ENCODE peak calls at places on chromosomes 7 and 10, in four cellular contexts. K is stomach; J is tibial artery; C is activated T-helper 1 cell treated with anti-CD3 and anti-CD28 coated beads, Interleukin-12 subunit alpha, Interleukin-12 subunit beta, Interleukin-2, Interleukin-4 antibody, amounts not matched to agents 30 ng/mL and 10 ng/mL and 1 ng/mL, durations not matched to agents 14 hours and 24 hours and 36 hours. T is an unnamed sample.

GRCh38 chr10:36802523-36803153 is 322.8 kb upstream of the ANKRD30A start:
- DNase-seq in C (no peak), J (no peak), K (no peak), T (no peak)

GRCh38 chr7:100585511-100586265 is at the start of gene LRCH4:
- DNase-seq in J (peak), K (peak), C (peak), T (no peak)

GRCh38 chr10:125035588-125036298 is 93.8 kb downstream of the ZRANB1 start:
- DNase-seq in C (no peak), J (no peak), K (no peak), T (no peak)

GRCh38 chr10:103709341-103709920 is 145.9 kb downstream of the SH3PXD2A start:
- DNase-seq in C (no peak), K (no peak), J (no peak), T (no peak)

GRCh38 chr10:44386546-44387052 is 1.7 kb upstream of the CXCL12 start:
- DNase-seq in J (peak), K (peak), C (no peak), T (no peak)

GRCh38 chr7:116173051-116174028 is 37.0 kb upstream of the TES start:
- DNase-seq in J (no peak), K (no peak), C (no peak), T (peak)

GRCh38 chr7:106704000-106704840 is 43.3 kb upstream of the CCDC71L start:
- DNase-seq in K (no peak), J (no peak), C (no peak), T (no peak)

GRCh38 chr10:52308251-52309031 is 5.6 kb upstream of the DKK1 start:
- DNase-seq in K (peak), J (peak), C (no peak), T (peak)

GRCh38 chr7:134083766-134084487 is 43.2 kb upstream of the LRGUK start:
- DNase-seq in J (no peak), K (no peak), C (no peak), T (no peak)

GRCh38 chr7:152435384-152436278 is at the start of gene KMT2C:
- DNase-seq in C (peak), K (peak), J (peak), T (no peak)

GRCh38 chr10:6774406-6774805 is 194.3 kb upstream of the PRKCQ start:
- DNase-seq in K (no peak), C (no peak), J (no peak), T (no peak)

GRCh38 chr7:112023786-112024185 is 182.4 kb downstream of the DOCK4 start:
- DNase-seq in C (no peak), J (no peak), K (no peak), T (no peak)

GRCh38 chr7:102424787-102425218 is 8.6 kb upstream of the ORAI2 start:
- DNase-seq in J (no peak), C (no peak), K (no peak), T (no peak)

GRCh38 chr7:25694690-25695089 is 457.3 kb upstream of the NFE2L3 start:
- DNase-seq in C (no peak), K (no peak), J (no peak), T (no peak)

GRCh38 chr7:14507617-14508016 is 394.9 kb downstream of the DGKB start:
- DNase-seq in C (no peak), K (peak), J (no peak), T (no peak)

GRCh38 chr7:148204639-148205292 is 385.8 kb upstream of the C7orf33 start:
- DNase-seq in J (no peak), K (no peak), C (no peak), T (no peak)

GRCh38 chr10:22159979-22160378 is 57.8 kb downstream of the EBLN1 start:
- DNase-seq in K (no peak), J (no peak), C (no peak), T (no peak)

GRCh38 chr7:131109757-131110293 is 217.9 kb upstream of the MKLN1 start:
- DNase-seq in J (peak), K (peak), C (peak), T (no peak)

GRCh38 chr10:79417731-79418130 is 27.7 kb downstream of the ZCCHC24 start:
- DNase-seq in C (no peak), K (no peak), J (peak), T (no peak)

GRCh38 chr10:54614062-54614461 is 187.0 kb downstream of the PCDH15 start:
- DNase-seq in C (no peak), J (no peak), K (no peak), T (no peak)

GRCh38 chr10:131178956-131179355 is 132.6 kb downstream of the TCERG1L start:
- DNase-seq in J (peak), K (peak), C (no peak), T (no peak)

GRCh38 chr10:113368660-113369059 is 184.2 kb upstream of the HABP2 start:
- DNase-seq in J (no peak), C (no peak), K (no peak), T (no peak)

GRCh38 chr10:132941640-132942051 is 724 bp downstream of the CFAP46 start:
- DNase-seq in J (no peak), C (no peak), K (no peak), T (no peak)

GRCh38 chr10:116105259-116105658 is 167.7 kb downstream of the GFRA1 start:
- DNase-seq in K (peak), C (no peak), J (no peak), T (no peak)

GRCh38 chr10:62514079-62514693 is 140.0 kb downstream of the ZNF365 start:
- DNase-seq in K (no peak), C (no peak), J (no peak), T (no peak)

GRCh38 chr7:80172387-80172786 is 37.8 kb downstream of the GNAI1 start:
- DNase-seq in J (no peak), C (no peak), K (no peak), T (no peak)

GRCh38 chr10:84901885-84902284 is 573.5 kb downstream of the CCSER2 start:
- DNase-seq in K (no peak), C (no peak), J (no peak), T (no peak)

GRCh38 chr10:91190388-91190870 is 30.0 kb upstream of the PCGF5 start:
- DNase-seq in K (no peak), J (no peak), C (no peak), T (no peak)

GRCh38 chr7:98520356-98520932 is 96.6 kb upstream of the NPTX2 start:
- DNase-seq in J (no peak), K (no peak), C (no peak), T (no peak)

GRCh38 chr7:130831322-130831721 is 97.3 kb upstream of the KLF14 start:
- DNase-seq in C (no peak), K (no peak), J (no peak), T (no peak)

GRCh38 chr10:3570855-3571266 is 214.1 kb downstream of the KLF6 start:
- DNase-seq in C (no peak), K (no peak), J (peak), T (no peak)

GRCh38 chr7:93894966-93895650 is 4.6 kb upstream of the TFPI2 start:
- DNase-seq in K (no peak), J (no peak), C (no peak), T (no peak)